ENCODE peak calls at places on chromosome 11, in eight cellular contexts. Q is T-helper 2 cell; M is Caco-2; L is HEK293T; W is anterior cingulate cortex; N is midbrain; Z is pancreas; Y is stimulated activated CD4-positive, alpha-beta T cell treated with anti-CD3 and anti-CD28 coated beads, Interleukin-4, amount 100 ng/mL, for 48 hours. P is an unnamed sample.

GRCh38 chr11:1640076-1640946 is 10.7 kb downstream of the KRTAP5-5 start:
- DNase-seq in Q (no peak), M (peak; percentile 72), L (peak; percentile 81), W (no peak), N (no peak), Z (peak; percentile 23), Y (peak; percentile 16), P (no peak)

GRCh38 chr11:61833478-61833877 is 5.4 kb downstream of the FADS2 start:
- DNase-seq in Q (peak; percentile 16), M (no peak), L (no peak), W (no peak), N (no peak), Z (no peak), Y (no peak), P (no peak)

GRCh38 chr11:110242188-110242587 is 54.2 kb downstream of the RDX start:
- DNase-seq in Q (no peak), M (no peak), L (no peak), W (no peak), N (no peak), Z (no peak), Y (no peak), P (no peak)

GRCh38 chr11:69393178-69393832 is 88.2 kb upstream of the LINC01488 start:
- DNase-seq in Q (no peak), M (no peak), L (no peak), W (no peak), N (no peak), Z (no peak), Y (no peak), P (no peak)

GRCh38 chr11:100691886-100692285 is 4.8 kb downstream of the ARHGAP42 start:
- DNase-seq in Q (no peak), M (no peak), L (no peak), W (no peak), N (no peak), Z (no peak), Y (no peak), P (no peak)

GRCh38 chr11:123054301-123055065 is 7.5 kb downstream of the HSPA8 start:
- DNase-seq in Q (peak; percentile 76), M (peak; percentile 75), L (peak; percentile 71), W (no peak), N (peak; percentile 88), Z (no peak), Y (no peak), P (peak; percentile 39)

GRCh38 chr11:94809251-94809650 is 41.1 kb downstream of the AMOTL1 start:
- DNase-seq in Q (no peak), M (no peak), L (no peak), W (no peak), N (no peak), Z (no peak), Y (no peak), P (no peak)

GRCh38 chr11:63277345-63277943 is 34.0 kb upstream of the SLC22A25 start:
- DNase-seq in Q (no peak), M (no peak), L (no peak), W (no peak), N (no peak), Z (no peak), Y (no peak), P (no peak)

GRCh38 chr11:116353517-116353916 is 419.3 kb downstream of the BUD13 start:
- DNase-seq in Q (no peak), M (no peak), L (no peak), W (no peak), N (no peak), Z (peak; percentile 27), Y (no peak), P (no peak)